ENCODE peak calls at places on chromosomes 16 and 17, in four cellular contexts. I, Z, A and N are unnamed samples.

GRCh38 chr16:78072275-78072674 is 27.2 kb upstream of the WWOX start:
- DNase-seq in Z (no peak), A (no peak), I (no peak), N (no peak)

GRCh38 chr16:50509521-50510341 is 38.5 kb upstream of the NKD1 start:
- DNase-seq in A (peak), Z (peak), I (no peak), N (peak)

GRCh38 chr16:8173111-8173644 is 417.1 kb downstream of the TMEM114 start:
- DNase-seq in Z (peak), A (peak), I (no peak), N (peak)

GRCh38 chr17:76909971-76910760 is 42.0 kb downstream of the MGAT5B start:
- DNase-seq in I (no peak), A (peak), Z (no peak), N (peak)

GRCh38 chr17:8131844-8132441 is 8.0 kb upstream of the HES7 start:
- DNase-seq in Z (no peak), I (no peak), A (no peak), N (no peak)

GRCh38 chr16:88005148-88005547 is 53.9 kb downstream of the BANP start:
- DNase-seq in Z (no peak), A (no peak), I (no peak), N (no peak)

GRCh38 chr17:11803635-11804034 is 193.6 kb downstream of the ZNF18 start:
- DNase-seq in I (no peak), Z (no peak), A (no peak), N (no peak)

GRCh38 chr17:27559996-27560481 is 70.9 kb upstream of the LGALS9 start:
- DNase-seq in I (no peak), A (peak), Z (no peak), N (peak)

GRCh38 chr17:64632193-64632592 is 29.9 kb downstream of the SMURF2 start:
- DNase-seq in A (no peak), I (no peak), Z (no peak), N (no peak)

GRCh38 chr16:15829460-15829859 is 27.4 kb downstream of the MYH11 start:
- DNase-seq in I (no peak), A (peak), Z (no peak), N (peak)

GRCh38 chr17:63150994-63151464 is 185.0 kb downstream of the TANC2 start:
- DNase-seq in Z (no peak), I (no peak), A (no peak), N (no peak)

GRCh38 chr16:31181102-31181830 is 1.3 kb downstream of the FUS start:
- DNase-seq in I (no peak), A (peak), Z (peak), N (peak)

GRCh38 chr17:80805032-80805751 is 186.4 kb upstream of the CHMP6 start:
- DNase-seq in A (no peak), I (no peak), Z (no peak), N (no peak)

GRCh38 chr17:27602721-27603445 is 28.1 kb upstream of the LGALS9 start:
- DNase-seq in A (peak), I (peak), Z (peak), N (peak)

GRCh38 chr17:75412455-75413317 is 7.2 kb upstream of the GRB2 start:
- DNase-seq in A (peak), Z (peak), I (no peak), N (peak)

GRCh38 chr16:62190426-62190825 is 154.2 kb upstream of the CDH8 start:
- DNase-seq in Z (no peak), I (no peak), A (no peak), N (no peak)

DNA sequence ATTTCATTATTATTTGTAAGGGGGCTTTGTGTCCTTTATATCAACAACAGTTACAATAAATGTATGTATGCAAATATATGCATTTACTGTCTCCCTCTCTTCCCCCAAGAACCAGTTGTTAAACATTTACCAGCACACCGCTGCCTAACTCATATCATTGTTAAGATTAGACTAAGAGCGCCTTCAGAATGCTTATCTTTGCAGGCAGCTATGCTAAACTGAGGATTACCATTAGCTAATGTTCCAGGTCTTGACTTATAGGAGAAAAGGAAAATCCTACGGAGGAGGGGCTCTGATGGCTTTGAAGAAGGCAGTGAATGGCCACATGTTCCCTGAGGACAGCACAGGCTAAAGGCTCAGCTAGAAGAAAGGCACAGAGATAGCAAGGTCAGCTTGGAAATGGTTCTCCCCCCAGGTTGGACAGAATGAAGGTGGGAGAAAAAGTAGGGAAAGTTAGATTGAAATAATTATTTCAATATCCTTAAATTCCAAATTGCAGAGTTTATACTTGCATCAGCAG is 86.8 kb upstream of the MAF start:
- DNase-seq in Z (no peak), A (no peak), I (no peak), N (no peak)
- H3K4me3 ChIP-seq in Z (no peak), A (no peak), I (no peak), N (no peak)

GRCh38 chr17:82173351-82174041 is 39.1 kb downstream of the CCDC57 start:
- DNase-seq in A (no peak), I (no peak), Z (no peak), N (no peak)
- H3K4me3 ChIP-seq in A (no peak), I (no peak), Z (no peak), N (no peak)

GRCh38 chr17:40330850-40331470 is 22.0 kb downstream of the RARA start:
- DNase-seq in A (peak), Z (no peak), I (no peak), N (no peak)

GRCh38 chr17:40328386-40328766 is 19.4 kb downstream of the RARA start:
- DNase-seq in A (no peak), Z (no peak), I (no peak), N (no peak)

GRCh38 chr17:40333781-40334453 is 24.9 kb downstream of the RARA start:
- DNase-seq in A (no peak), Z (no peak), I (no peak), N (no peak)

GRCh38 chr17:40329981-40330794 is 21.2 kb downstream of the RARA start:
- DNase-seq in A (peak), Z (no peak), I (no peak), N (peak)

GRCh38 chr17:40331743-40332641 is 23.0 kb downstream of the RARA start:
- DNase-seq in A (peak), I (no peak), Z (peak), N (peak)
- H3K4me3 ChIP-seq in A (no peak), I (no peak), Z (peak), N (peak)

GRCh38 chr16:65121870-65122723 is at the start of gene CDH11:
- DNase-seq in I (peak), Z (peak), A (no peak), N (peak)
- H3K4me3 ChIP-seq in I (peak), Z (peak), A (no peak), N (peak)

GRCh38 chr16:27403601-27403992 is 1.6 kb downstream of the IL21R start:
- DNase-seq in A (no peak), I (no peak), Z (no peak), N (no peak)

GRCh38 chr16:27402964-27403600 is 1.1 kb downstream of the IL21R start:
- DNase-seq in I (no peak), A (no peak), Z (no peak), N (no peak)

GRCh38 chr16:27402569-27402963 is 592 bp downstream of the IL21R start:
- DNase-seq in Z (no peak), I (no peak), A (no peak), N (no peak)

GRCh38 chr16:27400751-27401620 is 988 bp upstream of the IL21R start:
- DNase-seq in I (peak), A (no peak), Z (no peak), N (no peak)

GRCh38 chr16:27401768-27402568 is at the start of gene IL21R:
- DNase-seq in A (peak), I (peak), Z (no peak), N (peak)
- H3K4me3 ChIP-seq in A (no peak), I (no peak), Z (no peak), N (peak)

GRCh38 chr17:42697108-42697811 is 14.9 kb downstream of the CNTNAP1 start:
- DNase-seq in Z (no peak), I (no peak), A (no peak), N (no peak)
- H3K4me3 ChIP-seq in Z (no peak), I (no peak), A (no peak), N (no peak)

DNA sequence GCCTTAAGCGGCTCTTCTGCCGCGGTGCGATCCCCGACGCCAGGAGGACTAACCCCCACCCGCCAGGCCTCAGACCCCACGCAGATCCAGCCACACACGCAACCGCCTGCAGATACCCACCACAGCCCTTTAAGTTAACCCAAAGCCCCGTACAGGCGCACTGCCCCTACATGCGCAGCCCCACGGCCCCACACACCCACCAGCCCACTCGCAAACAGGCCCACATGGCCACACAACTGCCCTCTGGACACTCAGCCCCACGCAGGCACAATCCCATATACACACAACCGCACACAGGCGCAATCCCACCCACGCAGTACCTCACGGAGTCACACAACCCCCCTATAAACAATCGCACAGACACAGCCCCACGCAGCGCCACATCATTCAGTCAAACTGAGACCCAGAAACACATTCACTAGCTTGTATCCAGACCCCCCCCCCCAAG is 41.7 kb downstream of the RAI1 start:
- DNase-seq in Z (no peak), A (no peak), I (no peak), N (no peak)
- H3K4me3 ChIP-seq in Z (peak), A (no peak), I (peak), N (peak)

DNA sequence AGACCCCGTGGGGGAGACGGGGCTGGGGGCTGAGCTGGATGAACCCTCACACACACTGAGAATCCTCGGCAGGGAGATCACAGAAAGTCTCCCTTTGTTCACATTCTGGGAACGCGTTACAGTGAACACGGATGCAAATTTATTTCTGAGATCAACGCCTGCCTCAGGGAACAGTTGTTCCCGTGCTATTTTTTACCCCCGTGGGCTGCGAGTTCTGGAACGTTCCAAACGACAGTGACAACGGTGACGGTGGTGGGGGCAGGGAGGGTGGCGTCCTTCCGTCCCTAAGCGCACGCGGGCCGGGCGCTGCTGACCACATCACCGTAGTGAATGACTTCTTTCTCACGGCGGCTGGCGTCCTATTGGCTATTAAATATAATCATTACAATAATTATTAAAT is 45.1 kb upstream of the SSTR5 start:
- DNase-seq in A (no peak), I (no peak), Z (no peak), N (no peak)
- H3K4me3 ChIP-seq in A (no peak), I (no peak), Z (no peak), N (no peak)